ENCODE peak calls at places on chromosomes 13 and 19, in seven cellular contexts. L is IMR-90, V is neuronal stem cell, N is H9, E is H1, M is trophoblast cell, P is mesenchymal stem cell. C is an unnamed sample.
A peak's percentile ranks its signal among the peaks of the same experiment; 100 is the strongest.

GRCh38 chr19:42323852-42324654 is 1.4 kb upstream of the MEGF8 start:
- DNase-seq in M (no peak), N (no peak), L (no peak), P (no peak), V (no peak), E (no peak), C (peak; percentile 21)

GRCh38 chr19:17488593-17489391 is 18.5 kb downstream of the SLC27A1 start:
- DNase-seq in L (no peak), N (peak; percentile 99), P (peak; percentile 69), E (peak; percentile 96), V (peak; percentile 77), M (peak; percentile 91), C (peak; percentile 99)

GRCh38 chr19:17234911-17235617 is 9.0 kb downstream of the OCEL1 start:
- DNase-seq in E (no peak), P (peak; percentile 67), M (no peak), N (peak; percentile 81), L (peak; percentile 38), V (no peak), C (peak; percentile 77)

GRCh38 chr13:74135306-74136088 is 1.3 kb upstream of the KLF12 start:
- DNase-seq in L (peak; percentile 75), E (no peak), V (peak; percentile 78), N (peak; percentile 76), M (peak; percentile 27), P (peak; percentile 78), C (peak; percentile 89)

GRCh38 chr19:17743874-17744273 is 7.4 kb upstream of the FCHO1 start:
- DNase-seq in N (no peak), L (peak; percentile 63), V (no peak), E (no peak), P (peak; percentile 88), M (no peak), C (peak; percentile 70)

GRCh38 chr13:101576977-101577376 is 124.5 kb downstream of the ITGBL1 start:
- DNase-seq in P (no peak), V (no peak), L (no peak), E (no peak), N (no peak), M (no peak), C (no peak)

GRCh38 chr13:87384099-87384498 is 287.1 kb upstream of the SLITRK5 start:
- DNase-seq in N (no peak), V (no peak), P (no peak), E (no peak), L (no peak), M (no peak), C (no peak)

GRCh38 chr13:36850790-36851438 is 31.9 kb downstream of the RFXAP start:
- DNase-seq in V (no peak), M (no peak), E (no peak), L (no peak), N (peak; percentile 62), P (no peak), C (peak; percentile 43)

GRCh38 chr19:10271543-10272086 is 695 bp downstream of the ICAM1 start:
- DNase-seq in L (peak; percentile 56), E (no peak), M (peak; percentile 31), V (no peak), P (peak; percentile 85), N (no peak), C (no peak)

GRCh38 chr19:46416077-46416709 is 2.8 kb upstream of the CCDC8 start:
- DNase-seq in L (peak; percentile 75), M (peak; percentile 29), N (peak; percentile 95), P (peak; percentile 91), V (peak; percentile 95), E (no peak), C (peak; percentile 96)

GRCh38 chr19:46115396-46116109 is 8.9 kb downstream of the IGFL3 start:
- DNase-seq in V (no peak), N (no peak), M (no peak), P (peak; percentile 61), E (no peak), L (peak; percentile 81), C (no peak)

GRCh38 chr19:6459356-6460098 is at the start of gene SLC25A23:
- DNase-seq in V (peak; percentile 76), M (peak; percentile 20), P (peak; percentile 78), N (peak; percentile 86), L (peak; percentile 64), E (peak; percentile 33), C (peak; percentile 88)

GRCh38 chr13:111893607-111894443 is 173.1 kb upstream of the SOX1 start:
- DNase-seq in N (peak; percentile 50), P (peak; percentile 57), M (no peak), L (no peak), E (no peak), V (peak; percentile 45), C (peak; percentile 40)

GRCh38 chr13:25678398-25678797 is 306.6 kb downstream of the ATP8A2 start:
- DNase-seq in L (no peak), N (peak; percentile 37), V (no peak), P (no peak), E (no peak), M (no peak), C (peak; percentile 4)

GRCh38 chr13:30346159-30346788 is 38.9 kb upstream of the KATNAL1 start:
- DNase-seq in P (no peak), V (no peak), L (no peak), N (no peak), M (no peak), E (no peak), C (no peak)

GRCh38 chr13:110617326-110618072 is 2.2 kb downstream of the NAXD start:
- DNase-seq in P (peak; percentile 86), L (peak; percentile 97), M (no peak), V (no peak), E (no peak), N (no peak), C (no peak)

GRCh38 chr19:20078696-20079095 is 896 bp downstream of the ZNF90 start:
- DNase-seq in V (peak; percentile 21), L (peak; percentile 18), E (no peak), P (peak; percentile 48), N (no peak), M (no peak), C (peak; percentile 55)

GRCh38 chr19:39032164-39032918 is at the start of gene FBXO27:
- DNase-seq in M (peak; percentile 6), L (no peak), V (peak; percentile 26), N (peak; percentile 94), E (no peak), P (no peak), C (peak; percentile 81)

GRCh38 chr19:47661571-47661970 is 51.7 kb upstream of the EHD2 start:
- DNase-seq in L (no peak), E (no peak), P (no peak), M (no peak), V (no peak), N (no peak), C (no peak)

GRCh38 chr19:47663435-47663910 is 49.7 kb upstream of the EHD2 start:
- DNase-seq in E (no peak), P (peak; percentile 97), M (peak; percentile 54), L (peak; percentile 96), N (no peak), V (no peak), C (no peak)

GRCh38 chr19:47661161-47661560 is 52.1 kb upstream of the EHD2 start:
- DNase-seq in M (no peak), E (no peak), N (no peak), L (no peak), P (no peak), V (no peak), C (no peak)

GRCh38 chr19:47660435-47660832 is 51.5 kb downstream of the BICRA start:
- DNase-seq in M (peak; percentile 87), E (no peak), P (no peak), V (no peak), L (no peak), N (no peak), C (no peak)

DNA sequence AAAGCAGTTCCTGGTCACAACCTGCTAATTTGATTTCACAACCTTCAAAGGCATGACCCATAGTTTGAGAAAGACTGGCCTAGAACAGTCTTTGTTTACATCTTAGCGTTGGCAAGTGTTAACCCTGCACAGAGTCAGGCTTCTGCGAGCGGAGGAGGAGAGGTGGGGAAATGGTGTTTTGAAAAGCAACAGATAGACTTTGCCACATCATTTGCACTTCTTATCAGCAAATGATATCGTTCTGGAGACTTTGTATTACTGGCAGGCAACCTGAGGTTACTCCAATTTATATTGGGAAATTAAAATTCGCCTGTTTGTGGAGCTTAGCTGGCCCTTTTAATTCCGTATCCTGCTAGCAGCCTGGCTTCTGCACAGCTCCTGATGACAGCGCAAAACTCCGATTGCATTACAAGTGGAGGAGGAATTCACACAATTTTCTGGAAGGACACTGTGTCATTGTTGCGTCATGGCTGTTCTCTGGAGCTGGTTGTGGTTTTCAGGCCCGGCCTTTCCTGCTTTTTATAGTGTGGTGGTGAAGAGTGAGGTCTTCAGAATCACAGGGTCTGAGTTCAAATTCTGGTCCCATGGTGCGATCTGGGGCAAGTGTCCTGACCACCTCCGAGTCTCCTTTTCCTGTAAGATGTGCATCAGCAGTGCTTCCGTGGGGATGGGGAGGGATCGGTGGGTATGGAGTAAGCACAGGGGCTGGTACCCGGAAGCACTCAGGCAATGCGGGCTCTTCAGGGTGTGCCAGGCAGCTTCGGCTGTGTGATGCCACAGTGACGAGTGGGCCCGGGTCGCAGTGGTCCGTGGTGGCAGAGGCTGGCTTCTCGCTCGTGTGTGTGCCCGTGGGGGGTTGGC is 49.1 kb upstream of the EHD2 start:
- DNase-seq in P (peak; percentile 99), M (peak; percentile 91), L (peak; percentile 99), N (no peak), V (no peak), E (no peak), C (peak; percentile 86)
- H2BK120ac ChIP-seq in P (peak overlapping the region; percentile 88), M (peak overlapping the region; percentile 3), L (peak overlapping the region; percentile 86), N (no peak overlapping the region), V (no peak overlapping the region), E (no peak overlapping the region), C (no peak overlapping the region)

DNA sequence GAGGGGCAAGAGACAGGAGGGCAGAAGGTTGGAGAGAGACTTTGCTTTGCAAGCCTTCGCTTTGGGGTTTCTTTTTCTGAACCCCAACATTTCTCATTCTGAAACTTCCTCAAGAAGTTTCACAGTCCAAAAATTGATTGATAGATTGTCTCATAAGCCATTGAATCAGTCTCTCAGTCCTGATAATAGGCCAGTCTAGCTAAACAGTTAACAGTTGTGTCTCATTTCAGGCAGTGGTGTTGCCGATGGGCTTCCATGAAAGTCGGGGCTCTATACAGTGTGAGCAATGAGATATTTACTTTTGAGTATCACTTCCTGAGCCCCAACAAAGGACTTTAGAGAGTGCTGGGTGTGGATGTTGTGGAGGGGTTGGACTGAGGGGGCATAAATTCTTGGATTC is 26.5 kb upstream of the SPRY2 start:
- DNase-seq in N (no peak), E (no peak), V (no peak), L (no peak), P (no peak), M (no peak), C (no peak)
- H2AK5ac ChIP-seq in N (no peak overlapping the region), E (no peak overlapping the region), V (no peak overlapping the region), L (no peak overlapping the region), P (no peak overlapping the region), M (no peak overlapping the region), C (no peak overlapping the region)

GRCh38 chr13:49097374-49097773 is 121.7 kb downstream of the FNDC3A start:
- DNase-seq in P (peak; percentile 80), E (no peak), V (no peak), N (no peak), M (no peak), L (peak; percentile 85), C (no peak)
- H3K9ac ChIP-seq in P (peak overlapping the region; percentile 45), E (no peak overlapping the region), V (no peak overlapping the region), N (no peak overlapping the region), M (no peak overlapping the region), L (no peak overlapping the region), C (no peak overlapping the region)

GRCh38 chr19:1285737-1286360 is at the start of gene EFNA2:
- DNase-seq in P (no peak), N (no peak), L (no peak), V (no peak), M (no peak), E (no peak), C (no peak)
- H2BK120ac ChIP-seq in P (no peak within 1 kb of the TSS), N (no peak within 1 kb of the TSS), L (no peak within 1 kb of the TSS), V (peak within 1 kb of the TSS; percentile 17), M (no peak within 1 kb of the TSS), E (peak within 1 kb of the TSS; percentile 33), C (no peak within 1 kb of the TSS)

GRCh38 chr19:49938662-49939061 is 9.4 kb upstream of the NUP62 start:
- DNase-seq in P (no peak), N (no peak), M (no peak), E (no peak), V (no peak), L (no peak), C (no peak)
- H2AK5ac ChIP-seq in P (no peak overlapping the region), N (no peak overlapping the region), M (no peak overlapping the region), E (no peak overlapping the region), V (no peak overlapping the region), L (no peak overlapping the region), C (no peak overlapping the region)